ENCODE peak calls at places on chromosomes 11 and 22, in five cellular contexts. Q is heart left ventricle, F is mucosa of descending colon, O is psoas muscle, A is astrocyte of the cerebellum. I is an unnamed sample.

GRCh38 chr22:28909375-28909774 is 26.0 kb downstream of the ZNRF3 start:
- DNase-seq in O (no peak), Q (no peak), A (no peak), F (no peak), I (no peak)

GRCh38 chr11:58654908-58655296 is 32.4 kb downstream of the CNTF start:
- DNase-seq in F (no peak), O (no peak), Q (no peak), A (no peak), I (no peak)

GRCh38 chr11:80255021-80255420 is 814.2 kb upstream of the TENM4 start:
- DNase-seq in A (no peak), F (no peak), O (no peak), Q (no peak), I (no peak)

GRCh38 chr22:47225931-47226633 is 463.6 kb downstream of the TBC1D22A start:
- DNase-seq in O (no peak), A (no peak), Q (no peak), F (no peak), I (no peak)

GRCh38 chr11:70482529-70482917 is 84.2 kb downstream of the CTTN start:
- DNase-seq in Q (peak), F (no peak), O (peak), A (no peak), I (no peak)

GRCh38 chr22:16970446-16970845 is 37.6 kb downstream of the GAB4 start:
- DNase-seq in O (no peak), A (no peak), F (no peak), Q (no peak), I (no peak)

GRCh38 chr11:123630126-123630531 is 24.3 kb downstream of the SCN3B start:
- DNase-seq in A (no peak), Q (no peak), O (no peak), F (no peak), I (no peak)

GRCh38 chr11:134569195-134569594 is 157.2 kb upstream of the B3GAT1 start:
- DNase-seq in F (no peak), Q (no peak), A (no peak), O (no peak), I (no peak)

GRCh38 chr11:63622318-63622717 is 8.1 kb upstream of the PLAAT3 start:
- DNase-seq in Q (no peak), A (no peak), F (no peak), O (no peak), I (no peak)

GRCh38 chr11:61516675-61517516 is 8.3 kb downstream of the LRRC10B start:
- DNase-seq in Q (no peak), A (no peak), F (peak), O (peak), I (no peak)

GRCh38 chr11:113549611-113550061 is 74.4 kb upstream of the DRD2 start:
- DNase-seq in O (no peak), Q (no peak), F (no peak), A (no peak), I (no peak)

GRCh38 chr11:112837162-112837826 is 123.9 kb upstream of the NCAM1 start:
- DNase-seq in Q (peak), O (no peak), A (no peak), F (no peak), I (no peak)

GRCh38 chr11:2799881-2800654 is 85.5 kb downstream of the CDKN1C start:
- DNase-seq in A (no peak), Q (peak), O (peak), F (peak), I (no peak)

GRCh38 chr22:29145321-29146072 is 60.2 kb upstream of the EMID1 start:
- DNase-seq in F (no peak), O (peak), A (no peak), Q (no peak), I (no peak)

GRCh38 chr22:20571531-20572007 is 64.2 kb downstream of the MED15 start:
- DNase-seq in O (peak), A (no peak), F (peak), Q (no peak), I (no peak)

GRCh38 chr11:116276051-116277044 is 496.4 kb downstream of the BUD13 start:
- DNase-seq in O (peak), A (peak), Q (peak), F (peak), I (no peak)

GRCh38 chr22:42366815-42367581 is 65.2 kb downstream of the NFAM1 start:
- DNase-seq in F (peak), O (peak), Q (peak), A (no peak), I (no peak)

GRCh38 chr11:62559204-62559603 is 12.6 kb upstream of the AHNAK start:
- DNase-seq in A (no peak), F (no peak), O (no peak), Q (no peak), I (no peak)

GRCh38 chr11:1826552-1827094 is 8.2 kb upstream of the SYT8 start:
- DNase-seq in O (peak), F (peak), Q (peak), A (peak), I (peak)

GRCh38 chr11:61961570-61962212 is 5.7 kb downstream of the FTH1 start:
- DNase-seq in F (peak), Q (peak), O (peak), A (no peak), I (no peak)

GRCh38 chr11:88307749-88308425 is 29.6 kb downstream of the CTSC start:
- DNase-seq in O (no peak), A (no peak), F (no peak), Q (no peak), I (no peak)

GRCh38 chr22:31263896-31264295 is 28.4 kb downstream of the PIK3IP1 start:
- DNase-seq in A (no peak), F (peak), O (no peak), Q (no peak), I (no peak)

GRCh38 chr11:10540546-10540914 is 457 bp downstream of the RNF141 start:
- DNase-seq in Q (peak), A (no peak), F (no peak), O (no peak), I (no peak)

GRCh38 chr11:123586568-123586967 is 67.9 kb downstream of the SCN3B start:
- DNase-seq in A (no peak), Q (no peak), F (no peak), O (no peak), I (no peak)

DNA sequence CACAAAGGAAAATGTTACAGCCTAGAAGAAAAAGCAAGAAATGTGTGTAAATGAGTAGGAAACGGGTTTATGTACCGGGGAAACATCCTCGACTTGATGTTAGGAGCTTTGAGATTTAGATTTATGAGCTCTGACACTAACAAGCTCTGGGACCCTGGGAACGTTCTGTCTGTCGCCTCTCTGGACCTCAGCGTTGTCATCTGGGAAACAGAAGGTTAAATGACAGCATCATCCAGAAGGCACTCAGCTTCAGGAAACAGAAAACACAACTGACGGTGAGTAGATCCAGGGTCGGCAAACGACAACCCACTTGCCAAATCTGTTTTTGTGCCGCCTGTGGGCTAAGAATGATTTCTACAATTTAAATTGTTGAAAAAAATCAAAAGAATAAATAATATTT is 46.9 kb upstream of the SYT13 start:
- DNase-seq in A (no peak), O (no peak), Q (no peak), F (no peak), I (no peak)
- H3K4me3 ChIP-seq in A (no peak), O (peak), Q (peak), F (no peak), I (peak)

DNA sequence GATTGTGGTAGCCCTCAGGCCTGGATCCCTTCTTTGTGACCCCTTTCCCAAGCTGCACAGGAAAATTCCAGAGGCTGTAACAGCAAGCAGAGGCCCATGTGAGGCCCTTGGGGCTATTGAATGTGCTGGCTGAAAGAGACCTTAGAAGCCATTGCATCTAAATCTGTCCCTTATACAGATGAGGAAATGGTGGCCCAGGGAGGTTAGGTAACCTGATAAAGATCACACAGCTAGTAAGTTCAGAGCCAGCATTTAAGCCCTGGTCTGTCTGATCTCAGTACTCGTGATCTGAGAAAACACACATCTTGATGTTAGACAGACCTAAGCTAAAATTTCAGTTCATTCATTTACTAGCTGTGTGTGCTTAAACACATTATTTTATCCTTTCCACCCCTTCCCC is 115.9 kb upstream of the TBCEL start:
- DNase-seq in O (no peak), A (no peak), Q (no peak), F (no peak), I (no peak)
- H3K4me3 ChIP-seq in O (no peak), A (no peak), Q (no peak), F (no peak), I (no peak)

GRCh38 chr11:15473954-15474837 is 359.5 kb downstream of the INSC start:
- DNase-seq in F (no peak), Q (no peak), O (no peak), A (no peak), I (no peak)
- H3K4me3 ChIP-seq in F (no peak), Q (no peak), O (no peak), A (no peak), I (no peak)

DNA sequence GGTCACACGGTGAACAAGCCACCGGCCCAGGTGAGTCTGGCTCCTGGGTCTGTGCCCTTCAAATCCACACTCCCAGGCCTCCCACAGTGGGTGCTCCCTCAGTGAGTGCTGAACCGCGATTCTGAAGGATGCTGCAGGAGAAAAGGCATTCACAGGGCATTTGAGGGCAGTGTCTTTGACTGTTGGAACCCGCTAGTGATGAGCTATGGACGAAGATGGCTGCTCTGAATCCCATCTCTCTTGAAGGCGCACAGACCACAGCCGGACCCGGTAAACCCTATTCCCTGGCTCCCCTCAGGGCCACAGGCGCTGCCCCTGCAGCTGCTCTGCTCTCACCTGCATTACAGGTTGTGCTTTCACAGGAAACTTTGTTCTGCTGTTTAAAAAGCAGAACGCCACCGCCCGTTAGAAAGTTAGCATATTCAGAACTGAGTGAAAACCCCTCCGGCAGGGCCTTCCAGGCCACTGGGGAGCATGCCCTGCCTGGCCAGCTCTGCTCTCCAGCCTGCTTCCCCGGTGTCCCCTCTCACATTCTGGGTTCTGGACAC is 3.2 kb downstream of the LRRC32 start:
- DNase-seq in F (no peak), O (no peak), A (no peak), Q (peak), I (no peak)
- H3K4me3 ChIP-seq in F (no peak), O (peak), A (no peak), Q (peak), I (no peak)

DNA sequence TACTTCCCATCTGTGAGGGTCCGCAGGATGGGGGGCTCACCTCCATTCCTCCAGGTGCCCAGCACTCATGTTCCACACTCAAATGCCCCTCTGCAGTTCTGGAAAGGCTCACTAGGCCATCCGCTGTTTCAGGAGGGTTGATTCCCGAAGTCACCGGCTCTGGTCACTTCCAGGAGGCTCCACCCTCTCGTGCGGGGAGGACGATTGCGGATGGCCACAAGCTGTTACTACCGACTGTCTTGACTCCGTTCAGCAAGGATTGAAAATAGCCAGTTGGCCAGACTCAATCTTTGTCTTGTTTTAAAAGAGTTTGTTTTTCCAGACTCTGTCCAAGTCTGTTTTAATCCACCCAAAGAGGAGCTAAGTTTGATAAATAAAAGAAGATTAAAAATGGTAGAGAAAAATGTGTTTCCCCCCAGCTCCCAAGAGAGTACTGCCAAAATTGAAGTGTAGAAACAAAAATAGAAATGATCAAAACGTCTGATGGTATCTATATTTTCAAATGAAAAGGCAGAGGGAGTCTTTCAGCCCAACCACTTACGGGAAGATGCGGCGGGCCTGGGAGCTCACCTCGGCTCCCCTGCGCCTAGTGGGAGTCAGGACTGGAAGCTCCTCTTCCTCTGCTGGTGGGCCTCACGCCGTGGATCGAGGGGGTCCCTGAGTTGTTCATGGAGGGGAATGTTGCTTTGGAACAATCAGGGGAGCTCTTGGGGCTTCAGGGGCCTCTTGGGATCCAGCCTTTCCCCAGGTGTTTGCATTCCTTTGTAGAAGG is 1280.8 kb downstream of the BRD1 start:
- DNase-seq in Q (no peak), A (no peak), O (no peak), F (no peak), I (no peak)
- H3K4me3 ChIP-seq in Q (no peak), A (no peak), O (no peak), F (no peak), I (no peak)

GRCh38 chr11:27701262-27702105 is 1.2 kb upstream of the BDNF start:
- DNase-seq in A (no peak), F (peak), Q (peak), O (peak), I (no peak)
- H3K4me3 ChIP-seq in A (peak), F (no peak), Q (peak), O (peak), I (peak)

I was measured in skeletal muscle cell.